ENCODE peak calls at places on chromosomes 5 and 9, in four cellular contexts. B is upper lobe of right lung, V is BE2C, S is heart left ventricle. P is an unnamed sample.

GRCh38 chr9:40928803-40929487 is 199.5 kb downstream of the FOXD4L6 start:
- DNase-seq in B (no peak), V (no peak), S (no peak), P (no peak)

GRCh38 chr9:83259558-83259957 is 196.6 kb upstream of the RASEF start:
- DNase-seq in B (no peak), V (no peak), S (no peak), P (no peak)

GRCh38 chr9:25677301-25678146 is 720 bp downstream of the TUSC1 start:
- DNase-seq in B (peak), V (peak), S (peak), P (no peak)

GRCh38 chr5:10046681-10047080 is 203.0 kb downstream of the ATPSCKMT start:
- DNase-seq in B (no peak), V (no peak), S (no peak), P (no peak)

GRCh38 chr9:130639866-130640555 is 24.4 kb upstream of the PRDM12 start:
- DNase-seq in B (peak), V (no peak), S (no peak), P (no peak)

GRCh38 chr5:126486332-126486731 is 63.1 kb downstream of the GRAMD2B start:
- DNase-seq in B (no peak), V (no peak), S (no peak), P (no peak)

GRCh38 chr5:17154211-17154996 is 63.0 kb upstream of the BASP1 start:
- DNase-seq in B (no peak), V (no peak), S (no peak), P (no peak)

GRCh38 chr5:177301503-177302165 is 1.9 kb downstream of the RAB24 start:
- DNase-seq in B (no peak), V (no peak), S (peak), P (no peak)

GRCh38 chr5:137572042-137572695 is 73.0 kb upstream of the SPOCK1 start:
- DNase-seq in B (no peak), V (no peak), S (no peak), P (no peak)

GRCh38 chr9:133955821-133956411 is 36.2 kb downstream of the VAV2 start:
- DNase-seq in B (no peak), V (peak), S (no peak), P (peak)

GRCh38 chr5:90866915-90867715 is 308.5 kb downstream of the ADGRV1 start:
- DNase-seq in B (no peak), V (no peak), S (no peak), P (no peak)

DNA sequence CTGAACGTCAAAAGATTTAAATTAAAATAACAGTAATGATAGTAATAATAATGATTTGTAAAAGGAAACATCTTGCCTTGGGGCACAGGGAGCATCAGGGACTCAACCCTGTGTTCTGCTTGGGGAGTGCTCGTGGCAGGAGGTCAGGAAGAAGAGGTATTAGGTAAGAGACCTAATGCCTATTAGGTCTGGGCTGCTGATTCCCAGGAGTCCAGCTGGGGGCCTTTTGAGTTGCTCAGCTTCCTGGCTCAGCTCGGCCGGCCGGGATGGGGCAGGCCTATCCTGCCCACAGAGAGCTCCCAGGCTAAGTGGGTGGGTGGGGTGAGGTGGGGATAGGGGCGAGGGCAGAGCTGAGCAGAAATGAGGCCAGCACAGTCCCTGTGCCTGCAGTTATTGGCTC is 17.5 kb downstream of the LMX1B start:
- DNase-seq in B (no peak), V (peak), S (no peak), P (peak)
- TF ChIP-seq CTCF in B (no peak), V (no peak), S (no peak), P (no peak)

GRCh38 chr5:52915176-52915875 is 73.8 kb upstream of the ITGA2 start:
- DNase-seq in B (no peak), V (peak), S (peak), P (peak)

GRCh38 chr5:52924458-52924857 is 64.7 kb upstream of the ITGA2 start:
- DNase-seq in B (no peak), V (no peak), S (no peak), P (no peak)

GRCh38 chr5:52922384-52922783 is 66.8 kb upstream of the ITGA2 start:
- DNase-seq in B (no peak), V (no peak), S (no peak), P (no peak)

GRCh38 chr5:52925001-52925400 is 64.2 kb upstream of the ITGA2 start:
- DNase-seq in B (no peak), V (no peak), S (no peak), P (no peak)

DNA sequence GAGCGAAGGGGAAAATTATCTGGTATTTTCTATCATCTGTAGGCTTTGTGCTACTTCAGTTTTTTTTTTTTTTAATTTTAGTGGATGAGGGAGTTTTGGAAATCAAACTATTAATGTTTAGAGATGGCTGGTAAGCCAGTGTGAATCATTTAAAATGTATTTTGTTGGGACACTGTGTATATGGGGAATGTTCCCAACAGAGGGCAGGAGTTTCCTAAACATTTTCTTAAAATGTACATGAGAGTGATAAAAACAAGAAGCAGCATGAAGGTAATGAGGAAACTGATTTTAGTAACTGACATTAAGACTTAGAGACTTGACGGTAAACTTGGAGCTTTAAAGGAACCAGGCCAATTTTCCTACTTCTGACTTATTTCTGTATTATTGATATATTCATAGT is 68.2 kb upstream of the ITGA2 start:
- DNase-seq in B (no peak), V (no peak), S (no peak), P (no peak)
- TF ChIP-seq CTCF in B (no peak), V (no peak), S (no peak), P (no peak)

GRCh38 chr5:132802044-132802684 is 10.9 kb upstream of the SOWAHA start:
- DNase-seq in B (no peak), V (no peak), S (no peak), P (no peak)
- TF ChIP-seq CTCF in B (no peak), V (no peak), S (no peak), P (no peak)

DNA sequence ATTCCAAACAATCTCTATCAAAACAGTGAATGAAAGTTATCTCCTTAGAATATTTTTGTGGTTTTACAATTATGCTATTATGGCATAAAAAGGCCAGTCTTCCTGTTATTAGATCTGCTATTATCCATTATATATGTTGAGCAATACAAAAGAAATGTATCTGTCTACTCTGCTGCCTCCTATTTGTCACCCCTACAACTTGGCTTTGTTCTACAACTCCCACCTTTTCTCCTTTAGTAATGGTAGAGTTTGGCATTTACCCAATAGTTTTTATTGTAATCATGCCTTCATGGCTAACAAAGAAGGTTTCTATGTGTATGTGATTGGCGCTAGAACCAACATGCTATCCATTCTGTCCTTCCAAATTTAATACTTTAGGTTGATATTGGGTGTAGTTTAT is 189.2 kb upstream of the PRDM9 start:
- DNase-seq in B (no peak), V (no peak), S (no peak), P (no peak)
- TF ChIP-seq CTCF in B (no peak), V (no peak), S (no peak), P (no peak)

GRCh38 chr5:88657166-88657565 is 225.8 kb downstream of the MEF2C start:
- DNase-seq in B (no peak), V (no peak), S (no peak), P (no peak)
- TF ChIP-seq CTCF in B (no peak), V (no peak), S (no peak), P (no peak)

DNA sequence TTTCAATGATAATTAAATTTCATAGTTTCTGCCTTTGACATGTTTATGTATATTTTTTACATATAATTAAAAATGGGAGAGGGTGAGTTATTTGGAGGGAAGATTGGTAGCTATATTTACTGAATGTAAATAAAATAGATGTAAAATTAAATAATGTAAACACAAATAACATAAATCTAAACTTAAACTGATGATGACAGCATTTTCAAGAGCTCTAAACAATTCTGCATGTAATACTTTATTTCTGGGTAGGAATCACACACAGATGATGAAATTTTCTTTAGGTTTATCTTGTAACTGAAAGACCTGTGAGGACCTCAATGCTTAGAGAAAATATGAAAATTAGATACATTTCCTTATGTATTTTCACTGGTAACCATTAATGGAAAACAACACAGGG is 42.2 kb upstream of the RIOK2 start:
- DNase-seq in B (no peak), V (no peak), S (no peak), P (no peak)
- TF ChIP-seq CTCF in B (no peak), V (no peak), S (no peak), P (no peak)

GRCh38 chr5:113058706-113059226 is 82.2 kb downstream of the DCP2 start:
- DNase-seq in B (no peak), V (peak), S (no peak), P (no peak)

GRCh38 chr5:113058269-113058668 is 81.7 kb downstream of the DCP2 start:
- DNase-seq in B (no peak), V (no peak), S (no peak), P (no peak)

GRCh38 chr5:113056988-113057387 is 80.4 kb downstream of the DCP2 start:
- DNase-seq in B (no peak), V (no peak), S (no peak), P (no peak)

GRCh38 chr5:113059232-113059805 is 82.7 kb downstream of the DCP2 start:
- DNase-seq in B (no peak), V (peak), S (peak), P (peak)

GRCh38 chr5:113057437-113058052 is 80.9 kb downstream of the DCP2 start:
- DNase-seq in B (no peak), V (no peak), S (no peak), P (no peak)
- TF ChIP-seq CTCF in B (no peak), V (no peak), S (no peak), P (no peak)

GRCh38 chr9:18060304-18060934 is 413.5 kb upstream of the ADAMTSL1 start:
- DNase-seq in B (no peak), V (no peak), S (no peak), P (no peak)
- TF ChIP-seq CTCF in B (no peak), V (no peak), S (no peak), P (no peak)